ENCODE peak calls at places on chromosomes 1 and 21, in ten cellular contexts. One of them, this sample, is unnamed.

GRCh38 chr1:100921110-100921706 is 25.3 kb downstream of the SLC30A7 start:
- DNase-seq in COR-L47: peak
- DNase-seq in AML-193: peak
- DNase-seq in stimulated activated CD4-positive, alpha-beta T cell treated with anti-CD3 and anti-CD28 coated beads, TNF-alpha, amount 100 ng/mL, for 1 hour: no peak
- DNase-seq in RWPE2: no peak
- DNase-seq in amniotic stem cell: peak
- DNase-seq in AG20443: peak
- DNase-seq in bronchial epithelial cell: peak
- DNase-seq in fibroblast of the conjunctiva: peak
- DNase-seq in T47D: no peak
- DNase-seq in this sample: no peak

GRCh38 chr1:99264201-99265021 is at the start of gene PLPPR4:
- DNase-seq in fibroblast of the conjunctiva: no peak
- DNase-seq in AML-193: no peak
- DNase-seq in COR-L47: peak
- DNase-seq in RWPE2: no peak
- DNase-seq in bronchial epithelial cell: peak
- DNase-seq in stimulated activated CD4-positive, alpha-beta T cell treated with anti-CD3 and anti-CD28 coated beads, TNF-alpha, amount 100 ng/mL, for 1 hour: no peak
- DNase-seq in AG20443: peak
- DNase-seq in amniotic stem cell: peak
- DNase-seq in T47D: no peak
- DNase-seq in this sample: peak

GRCh38 chr1:26171084-26172072 is at the start of gene ZNF593OS:
- DNase-seq in bronchial epithelial cell: no peak
- DNase-seq in COR-L47: no peak
- DNase-seq in fibroblast of the conjunctiva: no peak
- DNase-seq in AG20443: no peak
- DNase-seq in stimulated activated CD4-positive, alpha-beta T cell treated with anti-CD3 and anti-CD28 coated beads, TNF-alpha, amount 100 ng/mL, for 1 hour: no peak
- DNase-seq in AML-193: no peak
- DNase-seq in T47D: no peak
- DNase-seq in RWPE2: no peak
- DNase-seq in amniotic stem cell: no peak
- DNase-seq in this sample: no peak

GRCh38 chr1:238232036-238232744 is 341.5 kb upstream of the ZP4 start:
- DNase-seq in AG20443: no peak
- DNase-seq in AML-193: no peak
- DNase-seq in T47D: no peak
- DNase-seq in bronchial epithelial cell: no peak
- DNase-seq in RWPE2: no peak
- DNase-seq in amniotic stem cell: no peak
- DNase-seq in stimulated activated CD4-positive, alpha-beta T cell treated with anti-CD3 and anti-CD28 coated beads, TNF-alpha, amount 100 ng/mL, for 1 hour: no peak
- DNase-seq in fibroblast of the conjunctiva: no peak
- DNase-seq in COR-L47: no peak
- DNase-seq in this sample: no peak

GRCh38 chr1:59776960-59777852 is 37.5 kb upstream of the HOOK1 start:
- DNase-seq in amniotic stem cell: peak
- DNase-seq in RWPE2: no peak
- DNase-seq in T47D: no peak
- DNase-seq in fibroblast of the conjunctiva: no peak
- DNase-seq in AG20443: peak
- DNase-seq in AML-193: no peak
- DNase-seq in bronchial epithelial cell: no peak
- DNase-seq in stimulated activated CD4-positive, alpha-beta T cell treated with anti-CD3 and anti-CD28 coated beads, TNF-alpha, amount 100 ng/mL, for 1 hour: no peak
- DNase-seq in COR-L47: no peak
- DNase-seq in this sample: no peak

GRCh38 chr1:65423884-65424655 is 3.6 kb downstream of the LEPR start:
- DNase-seq in fibroblast of the conjunctiva: peak
- DNase-seq in RWPE2: no peak
- DNase-seq in stimulated activated CD4-positive, alpha-beta T cell treated with anti-CD3 and anti-CD28 coated beads, TNF-alpha, amount 100 ng/mL, for 1 hour: no peak
- DNase-seq in AML-193: peak
- DNase-seq in COR-L47: no peak
- DNase-seq in bronchial epithelial cell: peak
- DNase-seq in T47D: no peak
- DNase-seq in amniotic stem cell: peak
- DNase-seq in AG20443: peak
- DNase-seq in this sample: no peak

GRCh38 chr1:212782422-212783154 is 9.0 kb downstream of the NSL1 start:
- DNase-seq in T47D: peak
- DNase-seq in AML-193: no peak
- DNase-seq in bronchial epithelial cell: peak
- DNase-seq in AG20443: peak
- DNase-seq in fibroblast of the conjunctiva: peak
- DNase-seq in amniotic stem cell: peak
- DNase-seq in COR-L47: peak
- DNase-seq in RWPE2: no peak
- DNase-seq in stimulated activated CD4-positive, alpha-beta T cell treated with anti-CD3 and anti-CD28 coated beads, TNF-alpha, amount 100 ng/mL, for 1 hour: no peak
- DNase-seq in this sample: no peak

GRCh38 chr1:208242829-208243521 is 1.2 kb downstream of the PLXNA2 start:
- DNase-seq in T47D: peak
- DNase-seq in COR-L47: peak
- DNase-seq in AG20443: peak
- DNase-seq in RWPE2: no peak
- DNase-seq in stimulated activated CD4-positive, alpha-beta T cell treated with anti-CD3 and anti-CD28 coated beads, TNF-alpha, amount 100 ng/mL, for 1 hour: no peak
- DNase-seq in bronchial epithelial cell: no peak
- DNase-seq in fibroblast of the conjunctiva: no peak
- DNase-seq in AML-193: no peak
- DNase-seq in amniotic stem cell: no peak
- DNase-seq in this sample: peak

GRCh38 chr1:153663211-153663610 is 4.7 kb downstream of the SNAPIN start:
- DNase-seq in stimulated activated CD4-positive, alpha-beta T cell treated with anti-CD3 and anti-CD28 coated beads, TNF-alpha, amount 100 ng/mL, for 1 hour: no peak
- DNase-seq in bronchial epithelial cell: peak
- DNase-seq in T47D: no peak
- DNase-seq in COR-L47: no peak
- DNase-seq in RWPE2: no peak
- DNase-seq in amniotic stem cell: no peak
- DNase-seq in fibroblast of the conjunctiva: no peak
- DNase-seq in AG20443: no peak
- DNase-seq in AML-193: peak
- DNase-seq in this sample: no peak

GRCh38 chr1:5991784-5992033 is 516 bp downstream of the NPHP4 start:
- DNase-seq in bronchial epithelial cell: no peak
- DNase-seq in COR-L47: peak
- DNase-seq in T47D: peak
- DNase-seq in RWPE2: peak
- DNase-seq in fibroblast of the conjunctiva: no peak
- DNase-seq in AG20443: peak
- DNase-seq in amniotic stem cell: no peak
- DNase-seq in stimulated activated CD4-positive, alpha-beta T cell treated with anti-CD3 and anti-CD28 coated beads, TNF-alpha, amount 100 ng/mL, for 1 hour: no peak
- DNase-seq in AML-193: no peak
- DNase-seq in this sample: peak

GRCh38 chr1:171645553-171646336 is 6.7 kb downstream of the MYOC start:
- DNase-seq in AG20443: peak
- DNase-seq in T47D: no peak
- DNase-seq in AML-193: no peak
- DNase-seq in amniotic stem cell: no peak
- DNase-seq in bronchial epithelial cell: no peak
- DNase-seq in RWPE2: no peak
- DNase-seq in COR-L47: no peak
- DNase-seq in stimulated activated CD4-positive, alpha-beta T cell treated with anti-CD3 and anti-CD28 coated beads, TNF-alpha, amount 100 ng/mL, for 1 hour: no peak
- DNase-seq in fibroblast of the conjunctiva: peak
- DNase-seq in this sample: no peak

GRCh38 chr1:93690921-93691789 is 9.5 kb upstream of the BCAR3 start:
- DNase-seq in amniotic stem cell: no peak
- DNase-seq in stimulated activated CD4-positive, alpha-beta T cell treated with anti-CD3 and anti-CD28 coated beads, TNF-alpha, amount 100 ng/mL, for 1 hour: no peak
- DNase-seq in fibroblast of the conjunctiva: no peak
- DNase-seq in T47D: no peak
- DNase-seq in bronchial epithelial cell: no peak
- DNase-seq in RWPE2: no peak
- DNase-seq in AML-193: no peak
- DNase-seq in COR-L47: peak
- DNase-seq in AG20443: no peak
- DNase-seq in this sample: no peak

GRCh38 chr1:180732866-180733265 is 101.0 kb downstream of the XPR1 start:
- DNase-seq in RWPE2: no peak
- DNase-seq in T47D: no peak
- DNase-seq in fibroblast of the conjunctiva: no peak
- DNase-seq in COR-L47: no peak
- DNase-seq in stimulated activated CD4-positive, alpha-beta T cell treated with anti-CD3 and anti-CD28 coated beads, TNF-alpha, amount 100 ng/mL, for 1 hour: no peak
- DNase-seq in amniotic stem cell: no peak
- DNase-seq in bronchial epithelial cell: no peak
- DNase-seq in AML-193: no peak
- DNase-seq in AG20443: no peak
- DNase-seq in this sample: no peak

GRCh38 chr21:26449161-26449560 is 123.9 kb downstream of the CYYR1 start:
- DNase-seq in COR-L47: no peak
- DNase-seq in bronchial epithelial cell: peak
- DNase-seq in fibroblast of the conjunctiva: no peak
- DNase-seq in AML-193: no peak
- DNase-seq in stimulated activated CD4-positive, alpha-beta T cell treated with anti-CD3 and anti-CD28 coated beads, TNF-alpha, amount 100 ng/mL, for 1 hour: no peak
- DNase-seq in T47D: no peak
- DNase-seq in amniotic stem cell: no peak
- DNase-seq in AG20443: peak
- DNase-seq in RWPE2: no peak
- DNase-seq in this sample: no peak

GRCh38 chr1:190975827-190976226 is 498.2 kb upstream of the BRINP3 start:
- DNase-seq in COR-L47: no peak
- DNase-seq in bronchial epithelial cell: no peak
- DNase-seq in amniotic stem cell: no peak
- DNase-seq in AG20443: no peak
- DNase-seq in stimulated activated CD4-positive, alpha-beta T cell treated with anti-CD3 and anti-CD28 coated beads, TNF-alpha, amount 100 ng/mL, for 1 hour: no peak
- DNase-seq in fibroblast of the conjunctiva: no peak
- DNase-seq in RWPE2: no peak
- DNase-seq in T47D: no peak
- DNase-seq in AML-193: no peak
- DNase-seq in this sample: no peak

GRCh38 chr1:184911103-184911502 is 63.2 kb downstream of the NIBAN1 start:
- DNase-seq in AG20443: no peak
- DNase-seq in T47D: no peak
- DNase-seq in RWPE2: no peak
- DNase-seq in bronchial epithelial cell: no peak
- DNase-seq in stimulated activated CD4-positive, alpha-beta T cell treated with anti-CD3 and anti-CD28 coated beads, TNF-alpha, amount 100 ng/mL, for 1 hour: no peak
- DNase-seq in amniotic stem cell: no peak
- DNase-seq in fibroblast of the conjunctiva: no peak
- DNase-seq in AML-193: no peak
- DNase-seq in COR-L47: no peak
- DNase-seq in this sample: no peak

GRCh38 chr1:248837794-248838356 is at the start of gene ZNF672:
- DNase-seq in RWPE2: peak
- DNase-seq in AG20443: peak
- DNase-seq in amniotic stem cell: peak
- DNase-seq in T47D: peak
- DNase-seq in fibroblast of the conjunctiva: peak
- DNase-seq in stimulated activated CD4-positive, alpha-beta T cell treated with anti-CD3 and anti-CD28 coated beads, TNF-alpha, amount 100 ng/mL, for 1 hour: peak
- DNase-seq in COR-L47: peak
- DNase-seq in bronchial epithelial cell: peak
- DNase-seq in AML-193: peak
- DNase-seq in this sample: peak

GRCh38 chr1:16082283-16083038 is 9.0 kb upstream of the FAM131C start:
- DNase-seq in T47D: peak
- DNase-seq in fibroblast of the conjunctiva: peak
- DNase-seq in AG20443: peak
- DNase-seq in RWPE2: no peak
- DNase-seq in amniotic stem cell: no peak
- DNase-seq in stimulated activated CD4-positive, alpha-beta T cell treated with anti-CD3 and anti-CD28 coated beads, TNF-alpha, amount 100 ng/mL, for 1 hour: peak
- DNase-seq in bronchial epithelial cell: peak
- DNase-seq in AML-193: peak
- DNase-seq in COR-L47: peak
- DNase-seq in this sample: peak

GRCh38 chr1:1616045-1616821 is 933 bp downstream of the MIB2 start:
- DNase-seq in fibroblast of the conjunctiva: no peak
- DNase-seq in stimulated activated CD4-positive, alpha-beta T cell treated with anti-CD3 and anti-CD28 coated beads, TNF-alpha, amount 100 ng/mL, for 1 hour: no peak
- DNase-seq in COR-L47: peak
- DNase-seq in RWPE2: peak
- DNase-seq in AML-193: no peak
- DNase-seq in amniotic stem cell: no peak
- DNase-seq in AG20443: peak
- DNase-seq in bronchial epithelial cell: no peak
- DNase-seq in T47D: peak
- DNase-seq in this sample: no peak

This sample was measured in posterior cingulate gyrus.